ENCODE peak calls at places on chromosomes 12 and 14, in nine cellular contexts. P is A549, J is HCT116, Y is SK-N-SH, B is endothelial cell of umbilical vein, H is HepG2, L is K562, N is H1, V is GM12878. K is an unnamed sample.

GRCh38 chr12:94099191-94099983 is 49.0 kb upstream of the PLXNC1 start:
- DNase-seq in P (no peak), J (no peak), Y (peak), B (peak), H (no peak), L (peak), N (no peak), V (no peak), K (peak)

GRCh38 chr12:94457331-94457730 is 2.3 kb downstream of the CEP83 start:
- DNase-seq in P (no peak), J (no peak), Y (no peak), B (no peak), H (no peak), L (no peak), N (no peak), V (no peak), K (no peak)

GRCh38 chr14:76811561-76811960 is 1.1 kb downstream of the ANGEL1 start:
- DNase-seq in P (no peak), J (no peak), Y (no peak), B (peak), H (no peak), L (no peak), N (no peak), V (no peak), K (peak)

GRCh38 chr14:68317239-68317638 is 475.6 kb downstream of the ZFP36L1 start:
- DNase-seq in P (no peak), J (no peak), Y (no peak), B (no peak), H (no peak), L (no peak), N (no peak), V (no peak), K (no peak)

GRCh38 chr14:26870722-26871121 is 272.9 kb upstream of the NOVA1 start:
- DNase-seq in P (no peak), J (no peak), Y (no peak), B (no peak), H (no peak), L (no peak), N (no peak), V (no peak), K (no peak)

GRCh38 chr12:105986779-105987686 is 151.7 kb downstream of the NUAK1 start:
- DNase-seq in P (no peak), J (no peak), Y (no peak), B (no peak), H (no peak), L (no peak), N (no peak), V (no peak), K (no peak)

GRCh38 chr12:3551976-3552725 is 61.1 kb downstream of the PRMT8 start:
- DNase-seq in P (no peak), J (no peak), Y (no peak), B (no peak), H (no peak), L (no peak), N (no peak), V (no peak), K (no peak)

GRCh38 chr12:120799417-120800045 is 73.9 kb downstream of the ACADS start:
- DNase-seq in P (no peak), J (no peak), Y (no peak), B (no peak), H (peak), L (no peak), N (no peak), V (peak), K (no peak)

GRCh38 chr12:22543246-22544037 is 900 bp downstream of the C2CD5 start:
- DNase-seq in P (no peak), J (no peak), Y (no peak), B (peak), H (peak), L (peak), N (no peak), V (peak), K (peak)

GRCh38 chr14:67971627-67972625 is 152.3 kb downstream of the RAD51B start:
- DNase-seq in P (no peak), J (no peak), Y (peak), B (no peak), H (no peak), L (no peak), N (no peak), V (no peak), K (no peak)

GRCh38 chr12:114982760-114983159 is 298.8 kb upstream of the TBX3 start:
- DNase-seq in P (no peak), J (no peak), Y (peak), B (no peak), H (no peak), L (peak), N (no peak), V (no peak), K (peak)

GRCh38 chr12:12804432-12804886 is 8.7 kb upstream of the DDX47 start:
- DNase-seq in P (peak), J (peak), Y (no peak), B (peak), H (peak), L (no peak), N (no peak), V (no peak), K (no peak)

GRCh38 chr14:32004300-32004699 is 72.8 kb upstream of the ARHGAP5 start:
- DNase-seq in P (no peak), J (peak), Y (no peak), B (no peak), H (peak), L (no peak), N (no peak), V (no peak), K (peak)

GRCh38 chr14:58732387-58732786 is 94.6 kb downstream of the DACT1 start:
- DNase-seq in P (no peak), J (no peak), Y (no peak), B (no peak), H (no peak), L (no peak), N (no peak), V (no peak), K (no peak)

GRCh38 chr12:120466560-120467315 is 2.8 kb downstream of the SRSF9 start:
- DNase-seq in P (no peak), J (peak), Y (peak), B (peak), H (peak), L (no peak), N (no peak), V (no peak), K (peak)

GRCh38 chr14:90574640-90575131 is 177.9 kb downstream of the CALM1 start:
- DNase-seq in P (no peak), J (no peak), Y (no peak), B (no peak), H (no peak), L (no peak), N (no peak), V (no peak), K (no peak)

GRCh38 chr14:42523656-42524055 is 917.0 kb downstream of the LRFN5 start:
- DNase-seq in P (no peak), J (no peak), Y (no peak), B (no peak), H (no peak), L (no peak), N (no peak), V (peak), K (no peak)

GRCh38 chr14:61329478-61330051 is 8.2 kb downstream of the PRKCH start:
- DNase-seq in P (no peak), J (no peak), Y (no peak), B (no peak), H (no peak), L (no peak), N (no peak), V (peak), K (no peak)

GRCh38 chr14:58280954-58281787 is 17.2 kb upstream of the ARID4A start:
- DNase-seq in P (peak), J (no peak), Y (peak), B (peak), H (no peak), L (peak), N (no peak), V (peak), K (peak)

GRCh38 chr12:79514730-79515525 is 175.8 kb downstream of the PAWR start:
- DNase-seq in P (no peak), J (no peak), Y (no peak), B (peak), H (no peak), L (no peak), N (no peak), V (no peak), K (no peak)

GRCh38 chr12:108839011-108839889 is 18.1 kb downstream of the SSH1 start:
- DNase-seq in P (no peak), J (no peak), Y (peak), B (peak), H (no peak), L (no peak), N (no peak), V (no peak), K (peak)

GRCh38 chr12:99453831-99454538 is 193.6 kb upstream of the GARIN6 start:
- DNase-seq in P (no peak), J (no peak), Y (no peak), B (no peak), H (no peak), L (no peak), N (no peak), V (no peak), K (no peak)

GRCh38 chr12:88876867-88877266 is 296.6 kb upstream of the KITLG start:
- DNase-seq in P (no peak), J (no peak), Y (no peak), B (no peak), H (no peak), L (no peak), N (no peak), V (no peak), K (no peak)

DNA sequence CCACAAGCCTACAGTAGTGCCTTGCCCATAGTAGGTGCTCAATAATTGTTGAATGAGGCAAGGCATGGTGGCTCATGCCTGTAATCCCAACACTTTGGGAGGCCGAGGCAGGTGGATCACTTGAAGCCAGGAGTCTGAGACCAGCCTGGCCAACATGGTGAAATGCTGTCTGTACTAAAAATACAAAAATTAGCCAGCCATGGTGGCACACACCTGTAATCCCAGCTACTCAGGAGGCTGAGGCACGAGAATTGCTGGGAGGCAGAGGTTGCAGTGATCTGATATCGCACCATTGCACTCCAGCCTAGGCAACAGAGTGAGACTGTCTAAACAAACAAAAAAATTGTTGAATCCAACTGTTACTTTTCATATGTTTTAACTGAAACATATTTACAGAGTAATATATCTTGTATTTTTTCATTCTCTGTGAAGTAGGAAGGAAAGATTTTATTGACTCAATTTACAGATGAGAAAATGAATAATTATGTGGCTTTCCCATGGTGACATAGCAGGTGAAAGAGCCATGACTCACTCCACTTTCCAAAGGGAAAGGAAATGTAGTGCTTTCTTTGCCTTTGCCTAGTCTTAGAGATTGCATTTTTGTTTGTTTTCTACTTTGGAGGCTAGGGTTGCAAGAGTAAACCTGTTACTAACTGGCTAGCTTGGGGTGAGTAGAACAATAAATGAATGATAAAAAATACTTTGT is 95.4 kb upstream of the SLC38A4 start:
- DNase-seq in P (no peak), J (no peak), Y (no peak), B (peak), H (peak), L (no peak), N (no peak), V (no peak), K (no peak)
- H3K4me3 ChIP-seq in P (no peak), J (no peak), Y (no peak), B (no peak), H (no peak), L (no peak), N (no peak), V (no peak), K (no peak)

DNA sequence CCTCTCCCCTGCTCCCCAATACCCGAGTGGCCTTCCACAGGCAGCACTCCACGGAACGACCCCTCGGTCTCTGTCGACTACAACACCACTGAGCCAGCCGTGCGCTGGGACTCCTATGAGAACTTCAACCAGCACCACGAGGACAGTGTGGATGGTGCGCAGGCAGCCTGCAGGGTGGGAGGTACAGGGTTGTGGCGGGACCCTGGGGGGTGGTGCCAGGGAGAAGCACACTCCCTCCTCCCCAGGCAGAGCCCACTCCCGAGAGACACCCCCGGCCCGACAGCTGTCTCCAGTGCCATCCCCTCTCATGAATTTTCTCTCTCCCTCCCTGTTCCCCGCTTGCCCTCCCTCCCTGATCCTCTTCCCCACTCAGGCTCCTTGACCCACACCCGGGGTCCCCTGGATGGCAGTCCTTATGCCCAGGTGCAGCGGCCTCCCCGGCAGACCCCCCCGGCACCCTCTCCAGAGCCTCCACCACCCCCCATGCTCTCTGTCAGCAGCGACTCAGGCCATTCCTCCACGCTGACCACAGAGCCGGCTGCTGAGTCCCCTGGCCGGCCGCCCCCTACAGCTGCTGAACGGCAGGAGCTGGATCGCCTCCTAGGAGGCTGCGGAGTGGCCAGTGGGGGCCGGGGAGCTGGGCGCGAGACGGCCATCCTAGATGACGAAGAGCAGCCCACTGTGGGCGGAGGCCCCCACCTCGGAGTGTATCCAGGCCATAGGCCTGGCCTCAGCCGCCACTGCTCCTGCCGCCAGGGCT is 9.0 kb downstream of the TNS2 start:
- DNase-seq in P (no peak), J (no peak), Y (no peak), B (no peak), H (no peak), L (no peak), N (no peak), V (no peak), K (no peak)
- TF ChIP-seq MAX in P (no peak), J (no peak), Y (no peak), B (no peak), H (no peak), L (no peak), N (no peak), V (no peak), K (no peak)

GRCh38 chr14:104659764-104660523 is 29.5 kb upstream of the INF2 start:
- DNase-seq in P (no peak), J (no peak), Y (no peak), B (no peak), H (no peak), L (no peak), N (no peak), V (no peak), K (peak)

GRCh38 chr14:104659146-104659545 is 30.3 kb upstream of the INF2 start:
- DNase-seq in P (no peak), J (no peak), Y (no peak), B (no peak), H (no peak), L (no peak), N (no peak), V (no peak), K (no peak)

GRCh38 chr14:104660597-104660996 is 28.8 kb upstream of the INF2 start:
- DNase-seq in P (no peak), J (no peak), Y (no peak), B (no peak), H (no peak), L (no peak), N (no peak), V (no peak), K (peak)

GRCh38 chr14:104658325-104658712 is 31.1 kb upstream of the INF2 start:
- DNase-seq in P (no peak), J (no peak), Y (peak), B (no peak), H (no peak), L (no peak), N (no peak), V (no peak), K (no peak)

GRCh38 chr14:104661086-104661485 is 28.3 kb upstream of the INF2 start:
- DNase-seq in P (no peak), J (no peak), Y (no peak), B (no peak), H (no peak), L (no peak), N (no peak), V (no peak), K (no peak)
- H3K4me3 ChIP-seq in P (no peak), J (no peak), Y (no peak), B (no peak), H (no peak), L (no peak), N (no peak), V (peak), K (no peak)

DNA sequence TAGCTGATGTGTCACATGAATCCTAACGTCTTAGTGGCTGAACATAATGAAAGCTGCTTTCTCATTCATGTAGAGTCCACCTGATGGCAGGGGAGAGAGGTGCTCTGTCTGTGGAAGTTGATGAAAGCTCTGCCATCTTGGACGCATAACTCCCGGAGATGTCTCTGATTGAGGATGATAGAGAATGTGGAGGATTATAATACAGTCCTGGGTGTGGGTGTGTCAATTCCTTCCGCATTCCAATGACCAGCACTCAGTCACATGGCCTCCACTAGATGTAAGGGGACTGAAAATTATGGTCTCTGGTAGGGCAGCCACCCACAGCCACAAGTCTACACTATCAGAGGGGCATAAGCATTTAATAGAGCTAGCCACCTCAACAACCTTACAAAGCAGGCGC is 234.4 kb upstream of the CRY1 start:
- DNase-seq in P (no peak), J (no peak), Y (no peak), B (no peak), H (no peak), L (no peak), N (no peak), V (no peak), K (no peak)
- TF ChIP-seq MAX in P (no peak), J (no peak), Y (no peak), B (no peak), H (no peak), L (no peak), N (no peak), V (no peak), K (no peak)